ENCODE peak calls at places on chromosomes 1 and 21, in five cellular contexts. One of them, this sample, is unnamed.
A peak's percentile ranks its signal among the peaks of the same experiment; 100 is the strongest.

GRCh38 chr1:77757616-77758015 is 2.0 kb downstream of the USP33 start:
- DNase-seq in cardiac fibroblast: peak; percentile 78
- DNase-seq in HuH-7.5: no peak
- DNase-seq in NCI-H510A: no peak
- DNase-seq in GM19239: no peak
- DNase-seq in this sample: no peak

GRCh38 chr1:206449566-206449965 is 20.7 kb upstream of the IKBKE start:
- DNase-seq in GM19239: no peak
- DNase-seq in NCI-H510A: no peak
- DNase-seq in cardiac fibroblast: no peak
- DNase-seq in HuH-7.5: no peak
- DNase-seq in this sample: peak; percentile 45

GRCh38 chr1:36096500-36097412 is 8.1 kb downstream of the ADPRS start:
- DNase-seq in GM19239: no peak
- DNase-seq in HuH-7.5: no peak
- DNase-seq in NCI-H510A: peak; percentile 59
- DNase-seq in cardiac fibroblast: no peak
- DNase-seq in this sample: peak; percentile 69

GRCh38 chr1:18735369-18735997 is 104.8 kb downstream of the PAX7 start:
- DNase-seq in GM19239: no peak
- DNase-seq in cardiac fibroblast: no peak
- DNase-seq in NCI-H510A: no peak
- DNase-seq in HuH-7.5: no peak
- DNase-seq in this sample: no peak

GRCh38 chr1:181010789-181011188 is 11.9 kb downstream of the STX6 start:
- DNase-seq in NCI-H510A: no peak
- DNase-seq in cardiac fibroblast: peak; percentile 75
- DNase-seq in GM19239: no peak
- DNase-seq in HuH-7.5: no peak
- DNase-seq in this sample: no peak

GRCh38 chr1:201546093-201546492 is 7.2 kb downstream of the NAV1 start:
- DNase-seq in cardiac fibroblast: no peak
- DNase-seq in HuH-7.5: peak; percentile 28
- DNase-seq in NCI-H510A: peak; percentile 58
- DNase-seq in GM19239: no peak
- DNase-seq in this sample: peak; percentile 58

GRCh38 chr1:173669491-173669941 is at the start of gene ANKRD45:
- DNase-seq in GM19239: no peak
- DNase-seq in NCI-H510A: peak; percentile 6
- DNase-seq in HuH-7.5: no peak
- DNase-seq in cardiac fibroblast: peak; percentile 62
- DNase-seq in this sample: peak; percentile 77

GRCh38 chr1:176638713-176639112 is 175.7 kb downstream of the PAPPA2 start:
- DNase-seq in HuH-7.5: no peak
- DNase-seq in cardiac fibroblast: no peak
- DNase-seq in GM19239: no peak
- DNase-seq in NCI-H510A: no peak
- DNase-seq in this sample: no peak

GRCh38 chr21:37647781-37648180 is 268.5 kb downstream of the KCNJ6 start:
- DNase-seq in GM19239: no peak
- DNase-seq in cardiac fibroblast: no peak
- DNase-seq in NCI-H510A: no peak
- DNase-seq in HuH-7.5: no peak
- DNase-seq in this sample: no peak

This sample was measured in A673.